ENCODE peak calls at places on chromosomes 7 and 10, in five cellular contexts. R, I, P, Q and D are unnamed samples.

GRCh38 chr10:25232229-25232628 is 57.4 kb downstream of the GPR158 start:
- DNase-seq in P (no peak), Q (no peak), I (no peak), R (no peak), D (no peak)

GRCh38 chr10:43585046-43585445 is 10.6 kb upstream of the ZNF239 start:
- DNase-seq in P (no peak), Q (no peak), I (no peak), R (no peak), D (no peak)

GRCh38 chr10:21976739-21977138 is 26.8 kb downstream of the DNAJC1 start:
- DNase-seq in P (no peak), R (peak), Q (no peak), I (no peak), D (no peak)

GRCh38 chr7:157866525-157866924 is 529.7 kb downstream of the DNAJB6 start:
- DNase-seq in I (no peak), Q (no peak), R (no peak), P (no peak), D (no peak)

GRCh38 chr7:33904680-33905388 is 505 bp upstream of the BMPER start:
- DNase-seq in R (no peak), Q (peak), I (peak), P (peak), D (peak)

GRCh38 chr10:69446650-69447151 is 4.6 kb upstream of the TSPAN15 start:
- DNase-seq in I (peak), R (no peak), P (no peak), Q (peak), D (peak)

GRCh38 chr7:45584261-45585210 is 10.4 kb downstream of the ADCY1 start:
- DNase-seq in I (no peak), Q (no peak), P (no peak), R (no peak), D (no peak)

GRCh38 chr10:102322914-102323313 is 72.6 kb upstream of the NFKB2 start:
- DNase-seq in Q (no peak), I (no peak), P (no peak), R (no peak), D (no peak)

GRCh38 chr10:104937528-104937927 is 296.4 kb downstream of the SORCS3 start:
- DNase-seq in Q (peak), P (no peak), R (no peak), I (peak), D (no peak)

GRCh38 chr7:95772771-95773581 is 622 bp downstream of the DYNC1I1 start:
- DNase-seq in P (peak), R (no peak), Q (no peak), I (no peak), D (peak)

GRCh38 chr7:153090209-153090608 is 330.7 kb downstream of the ACTR3B start:
- DNase-seq in P (no peak), Q (no peak), I (no peak), R (no peak), D (no peak)

GRCh38 chr10:14416308-14416700 is 85.6 kb upstream of the FRMD4A start:
- DNase-seq in R (no peak), P (no peak), Q (no peak), I (no peak), D (no peak)

GRCh38 chr7:103539875-103540274 is 93.9 kb upstream of the SLC26A5 start:
- DNase-seq in P (no peak), Q (no peak), R (no peak), I (no peak), D (no peak)

GRCh38 chr10:79007843-79008319 is 60.9 kb upstream of the ZMIZ1 start:
- DNase-seq in Q (no peak), P (no peak), R (no peak), I (no peak), D (no peak)

GRCh38 chr7:30135551-30136271 is 925 bp downstream of the MTURN start:
- DNase-seq in P (peak), I (peak), R (no peak), Q (peak), D (peak)

GRCh38 chr10:97991875-97992274 is 38.5 kb downstream of the CRTAC1 start:
- DNase-seq in Q (peak), I (peak), P (peak), R (no peak), D (peak)

GRCh38 chr10:122326806-122327205 is 47.7 kb upstream of the PLEKHA1 start:
- DNase-seq in I (no peak), R (no peak), Q (no peak), P (no peak), D (no peak)

GRCh38 chr10:34145751-34146150 is 669.3 kb downstream of the PARD3 start:
- DNase-seq in I (no peak), P (no peak), Q (no peak), R (no peak), D (peak)

GRCh38 chr10:118585234-118585633 is 10.2 kb downstream of the PRLHR start:
- DNase-seq in Q (no peak), I (no peak), P (no peak), R (no peak), D (no peak)

GRCh38 chr10:2278391-2278790 is 541.1 kb upstream of the ADARB2 start:
- DNase-seq in Q (no peak), R (no peak), I (no peak), P (no peak), D (no peak)

GRCh38 chr10:73209705-73210104 is 37.4 kb downstream of the DNAJC9 start:
- DNase-seq in Q (no peak), I (no peak), R (no peak), P (no peak), D (peak)

GRCh38 chr7:6271694-6272371 is 591 bp downstream of the CYTH3 start:
- DNase-seq in P (peak), R (no peak), I (peak), Q (no peak), D (peak)

GRCh38 chr10:102815790-102816549 is 21.2 kb downstream of the CYP17A1 start:
- DNase-seq in P (no peak), Q (no peak), I (no peak), R (no peak), D (peak)

GRCh38 chr7:105438847-105439173 is 50.1 kb upstream of the SRPK2 start:
- DNase-seq in I (no peak), P (no peak), Q (peak), R (no peak), D (no peak)

GRCh38 chr7:44280993-44281721 is 44.2 kb downstream of the CAMK2B start:
- DNase-seq in Q (no peak), P (peak), R (no peak), I (no peak), D (no peak)

GRCh38 chr7:131522325-131522920 is 34.0 kb downstream of the PODXL start:
- DNase-seq in I (no peak), P (peak), R (no peak), Q (no peak), D (peak)

GRCh38 chr10:18159596-18159995 is 19.4 kb downstream of the CACNB2 start:
- DNase-seq in P (no peak), I (no peak), Q (no peak), R (no peak), D (no peak)

GRCh38 chr10:50794490-50794889 is 54.8 kb downstream of the ASAH2B start:
- DNase-seq in I (no peak), Q (no peak), R (no peak), P (no peak), D (no peak)

GRCh38 chr7:101681170-101682007 is 52.3 kb upstream of the MYL10 start:
- DNase-seq in P (no peak), Q (no peak), I (peak), R (no peak), D (peak)

GRCh38 chr7:116553168-116553567 is 28.3 kb downstream of the CAV1 start:
- DNase-seq in I (no peak), R (no peak), P (no peak), Q (no peak), D (no peak)

GRCh38 chr7:85454904-85455303 is 268.0 kb upstream of the SEMA3D start:
- DNase-seq in R (no peak), I (no peak), Q (no peak), P (no peak), D (no peak)

GRCh38 chr10:91211675-91212074 is 8.8 kb upstream of the PCGF5 start:
- DNase-seq in Q (no peak), R (no peak), I (no peak), P (no peak), D (no peak)

GRCh38 chr7:44286182-44286617 is 39.2 kb downstream of the CAMK2B start:
- DNase-seq in Q (no peak), I (no peak), R (no peak), P (peak), D (no peak)

GRCh38 chr10:70106958-70107791 is 25.4 kb downstream of the AIFM2 start:
- DNase-seq in Q (peak), R (peak), P (peak), I (no peak), D (no peak)

GRCh38 chr10:126667568-126667967 is 2.9 kb downstream of the C10orf90 start:
- DNase-seq in Q (no peak), I (no peak), P (no peak), R (no peak), D (no peak)

GRCh38 chr7:70712942-70713341 is 419.0 kb upstream of the GALNT17 start:
- DNase-seq in Q (no peak), P (no peak), I (no peak), R (no peak), D (no peak)

GRCh38 chr10:62045765-62046521 is 144.4 kb downstream of the ARID5B start:
- DNase-seq in Q (peak), R (no peak), I (no peak), P (no peak), D (peak)

GRCh38 chr10:49080071-49080470 is 35.3 kb downstream of the VSTM4 start:
- DNase-seq in I (no peak), P (no peak), Q (no peak), R (no peak), D (no peak)

GRCh38 chr10:70809011-70809611 is 6.6 kb upstream of the SGPL1 start:
- DNase-seq in R (no peak), I (no peak), P (no peak), Q (peak), D (no peak)

GRCh38 chr7:26646666-26647065 is 217.7 kb downstream of the SKAP2 start:
- DNase-seq in R (no peak), I (no peak), P (no peak), Q (no peak), D (no peak)

GRCh38 chr7:26653430-26653911 is 210.9 kb downstream of the SKAP2 start:
- DNase-seq in P (no peak), Q (no peak), I (no peak), R (no peak), D (peak)

GRCh38 chr7:26648429-26649015 is 215.9 kb downstream of the SKAP2 start:
- DNase-seq in P (no peak), R (no peak), Q (no peak), I (no peak), D (no peak)

GRCh38 chr7:26649388-26649787 is 215.0 kb downstream of the SKAP2 start:
- DNase-seq in P (no peak), I (no peak), Q (no peak), R (no peak), D (no peak)

GRCh38 chr7:26650081-26650480 is 214.3 kb downstream of the SKAP2 start:
- DNase-seq in Q (no peak), R (no peak), I (no peak), P (no peak), D (no peak)
- TF ChIP-seq JUN in Q (no peak), R (no peak), I (no peak), P (no peak), D (no peak)

DNA sequence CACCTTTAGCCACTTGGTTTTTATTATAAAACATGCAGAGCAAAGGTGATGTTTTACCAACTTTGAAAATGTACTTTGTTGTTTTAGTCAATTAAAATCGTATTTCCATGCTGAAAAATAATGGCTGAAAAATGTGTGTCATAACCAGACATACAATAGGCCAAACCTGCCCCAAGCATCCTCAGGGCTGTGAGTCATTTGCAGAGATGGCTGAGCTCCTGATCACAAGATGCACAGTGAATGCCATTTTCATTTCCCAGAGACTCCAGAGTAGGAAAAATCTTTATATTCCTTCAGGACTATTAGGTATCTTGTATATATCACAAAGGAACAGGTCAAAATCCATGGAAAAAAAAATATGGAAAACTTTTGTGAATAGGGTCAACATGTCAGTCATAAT is 87.6 kb upstream of the DKK1 start:
- DNase-seq in P (no peak), Q (no peak), R (no peak), I (no peak), D (peak)
- TF ChIP-seq JUN in P (no peak), Q (no peak), R (no peak), I (no peak), D (peak)

GRCh38 chr7:1059200-1060091 is 15.1 kb downstream of the GPR146 start:
- DNase-seq in I (no peak), P (peak), Q (no peak), R (peak), D (peak)

GRCh38 chr7:1057416-1058291 is 13.3 kb downstream of the GPR146 start:
- DNase-seq in R (no peak), P (no peak), Q (no peak), I (no peak), D (no peak)

GRCh38 chr7:1060315-1061080 is 16.2 kb downstream of the GPR146 start:
- DNase-seq in Q (no peak), R (no peak), I (no peak), P (peak), D (peak)

GRCh38 chr7:1058311-1058710 is 14.0 kb downstream of the GPR146 start:
- DNase-seq in I (no peak), P (no peak), Q (no peak), R (no peak), D (no peak)

DNA sequence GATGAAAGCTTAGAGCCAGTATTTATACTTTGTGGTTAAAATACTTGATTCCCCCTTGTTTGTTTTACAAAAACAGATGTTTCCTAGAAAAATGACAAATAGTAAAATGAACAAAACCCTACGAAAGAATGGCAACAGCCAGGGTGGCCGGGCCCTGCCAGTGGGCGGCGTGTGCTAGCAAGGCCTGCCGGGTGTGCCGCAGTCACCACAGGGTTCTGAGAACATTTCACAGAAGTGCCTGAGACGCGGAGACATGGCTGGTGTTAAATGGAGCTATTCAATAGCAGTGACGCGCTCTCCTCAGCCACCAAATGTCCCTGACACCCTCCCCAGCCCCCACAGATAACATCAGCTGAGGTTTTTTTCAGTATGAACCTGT is 14.5 kb downstream of the GPR146 start:
- DNase-seq in Q (no peak), R (no peak), P (no peak), I (no peak), D (no peak)
- TF ChIP-seq JUN in Q (no peak), R (no peak), P (no peak), I (no peak), D (no peak)

GRCh38 chr10:125029584-125030242 is 87.8 kb downstream of the ZRANB1 start:
- DNase-seq in Q (no peak), R (no peak), I (no peak), P (no peak), D (no peak)
- TF ChIP-seq JUN in Q (no peak), R (no peak), I (no peak), P (no peak), D (no peak)

GRCh38 chr10:131253931-131254865 is 57.3 kb downstream of the TCERG1L start:
- DNase-seq in Q (no peak), I (no peak), R (no peak), P (no peak), D (no peak)
- TF ChIP-seq JUN in Q (no peak), I (no peak), R (no peak), P (no peak), D (no peak)

DNA sequence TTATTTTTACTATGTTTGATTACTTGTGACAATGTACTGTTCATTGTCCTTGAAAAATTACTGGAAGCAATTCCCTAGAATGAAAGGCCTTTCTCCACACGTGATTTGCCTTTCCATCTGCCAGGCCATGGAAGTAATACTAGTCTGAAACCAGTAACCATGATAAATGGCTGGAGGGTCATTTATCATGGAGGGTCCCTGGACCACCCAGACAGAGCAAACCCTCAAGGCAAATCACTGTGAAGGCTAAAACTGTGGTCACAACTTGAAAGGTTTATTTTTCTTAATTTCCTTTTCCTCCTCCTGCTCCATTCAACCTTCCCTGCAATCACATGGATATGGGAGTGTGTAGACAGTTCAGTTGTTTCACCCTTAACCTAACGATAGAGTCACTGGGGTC is 16.4 kb downstream of the BRAF start:
- DNase-seq in R (no peak), I (no peak), Q (no peak), P (no peak), D (no peak)
- TF ChIP-seq JUN in R (no peak), I (no peak), Q (no peak), P (no peak), D (no peak)